ENCODE peak calls at places on chromosomes 11 and 22, in eight cellular contexts. B is spleen; T is choroid plexus epithelial cell; S is activated naive CD8-positive, alpha-beta T cell treated with anti-CD3 and anti-CD28 coated beads, Interleukin-2, amount 50 U/mL, for 24 hours; I is T-helper 2 cell; G is effector memory CD8-positive, alpha-beta T cell; Y is endothelial cell; U is KBM-7. M is an unnamed sample.

GRCh38 chr11:119363874-119364590 is 17.5 kb downstream of the USP2 start:
- DNase-seq in B (peak; percentile 86), T (no peak), S (peak; percentile 63), I (peak; percentile 48), G (peak; percentile 46), Y (peak; percentile 70), U (no peak), M (peak; percentile 86)

GRCh38 chr11:96114178-96115070 is 190.5 kb upstream of the MTMR2 start:
- DNase-seq in B (no peak), T (no peak), S (no peak), I (peak; percentile 36), G (no peak), Y (no peak), U (no peak), M (no peak)

GRCh38 chr11:64877390-64878222 is 815 bp downstream of the EHD1 start:
- DNase-seq in B (peak; percentile 81), T (no peak), S (peak; percentile 62), I (no peak), G (no peak), Y (no peak), U (peak; percentile 59), M (peak; percentile 62)

GRCh38 chr11:24575392-24575791 is 78.5 kb downstream of the LUZP2 start:
- DNase-seq in B (no peak), T (peak; percentile 75), S (no peak), I (no peak), G (no peak), Y (no peak), U (no peak), M (no peak)

GRCh38 chr11:101129203-101129943 is at the start of gene PGR:
- DNase-seq in B (no peak), T (no peak), S (no peak), I (no peak), G (no peak), Y (peak; percentile 5), U (no peak), M (peak; percentile 72)

GRCh38 chr11:7688238-7688826 is 15.0 kb upstream of the CYB5R2 start:
- DNase-seq in B (no peak), T (peak; percentile 63), S (no peak), I (peak; percentile 31), G (no peak), Y (peak; percentile 43), U (peak; percentile 41), M (no peak)

GRCh38 chr22:17072877-17073276 is 11.9 kb upstream of the IL17RA start:
- DNase-seq in B (no peak), T (no peak), S (no peak), I (no peak), G (no peak), Y (no peak), U (no peak), M (no peak)

GRCh38 chr22:48483764-48484528 is 1343.7 kb downstream of the BRD1 start:
- DNase-seq in B (peak; percentile 51), T (no peak), S (no peak), I (no peak), G (no peak), Y (no peak), U (no peak), M (peak; percentile 61)

GRCh38 chr11:68680541-68681231 is 3.7 kb upstream of the GAL start:
- DNase-seq in B (no peak), T (no peak), S (no peak), I (no peak), G (no peak), Y (no peak), U (no peak), M (peak; percentile 37)

GRCh38 chr11:130598433-130598832 is 150.0 kb downstream of the ADAMTS15 start:
- DNase-seq in B (no peak), T (no peak), S (no peak), I (no peak), G (no peak), Y (no peak), U (no peak), M (peak; percentile 45)

GRCh38 chr11:61516675-61517516 is 8.3 kb downstream of the LRRC10B start:
- DNase-seq in B (peak; percentile 83), T (peak; percentile 34), S (peak; percentile 79), I (peak; percentile 23), G (peak; percentile 63), Y (peak; percentile 73), U (peak; percentile 58), M (peak; percentile 88)

GRCh38 chr11:57480409-57481137 is 20.2 kb downstream of the RTN4RL2 start:
- DNase-seq in B (peak; percentile 85), T (peak; percentile 68), S (peak; percentile 85), I (peak; percentile 70), G (peak; percentile 76), Y (peak; percentile 83), U (peak; percentile 79), M (peak; percentile 97)

GRCh38 chr11:121958978-121959340 is 157.1 kb downstream of the BLID start:
- DNase-seq in B (no peak), T (no peak), S (no peak), I (no peak), G (no peak), Y (no peak), U (no peak), M (no peak)